ENCODE peak calls at places on chromosomes 11 and 22, in ten cellular contexts. One of them, this sample, is unnamed.

GRCh38 chr22:44024288-44024908 is at the start of gene PARVB:
- DNase-seq in foreskin fibroblast: no peak
- DNase-seq in cardiac muscle cell: peak
- DNase-seq in A549: peak
- DNase-seq in IMR-90: no peak
- DNase-seq in psoas muscle: peak
- DNase-seq in astrocyte: no peak
- DNase-seq in brain microvascular endothelial cell: no peak
- DNase-seq in mammary epithelial cell: no peak
- DNase-seq in GM12865: peak
- DNase-seq in this sample: peak

GRCh38 chr11:2748061-2748813 is 48.4 kb upstream of the KCNQ1OT1 start:
- DNase-seq in cardiac muscle cell: no peak
- DNase-seq in IMR-90: no peak
- DNase-seq in psoas muscle: no peak
- DNase-seq in foreskin fibroblast: no peak
- DNase-seq in mammary epithelial cell: no peak
- DNase-seq in brain microvascular endothelial cell: no peak
- DNase-seq in GM12865: no peak
- DNase-seq in A549: no peak
- DNase-seq in astrocyte: no peak
- DNase-seq in this sample: no peak

GRCh38 chr22:39144101-39144815 is 8.2 kb downstream of the CBX7 start:
- DNase-seq in IMR-90: peak
- DNase-seq in GM12865: peak
- DNase-seq in astrocyte: peak
- DNase-seq in brain microvascular endothelial cell: peak
- DNase-seq in A549: no peak
- DNase-seq in mammary epithelial cell: peak
- DNase-seq in foreskin fibroblast: no peak
- DNase-seq in cardiac muscle cell: no peak
- DNase-seq in psoas muscle: no peak
- DNase-seq in this sample: peak

GRCh38 chr22:44172370-44173108 is 8.2 kb upstream of the PARVG start:
- DNase-seq in GM12865: peak
- DNase-seq in cardiac muscle cell: no peak
- DNase-seq in brain microvascular endothelial cell: peak
- DNase-seq in A549: no peak
- DNase-seq in psoas muscle: peak
- DNase-seq in astrocyte: no peak
- DNase-seq in foreskin fibroblast: no peak
- DNase-seq in mammary epithelial cell: no peak
- DNase-seq in IMR-90: no peak
- DNase-seq in this sample: no peak

GRCh38 chr11:11244470-11245080 is 108.5 kb downstream of the CSNK2A3 start:
- DNase-seq in GM12865: peak
- DNase-seq in A549: no peak
- DNase-seq in psoas muscle: no peak
- DNase-seq in foreskin fibroblast: no peak
- DNase-seq in IMR-90: no peak
- DNase-seq in brain microvascular endothelial cell: no peak
- DNase-seq in mammary epithelial cell: no peak
- DNase-seq in astrocyte: no peak
- DNase-seq in cardiac muscle cell: no peak
- DNase-seq in this sample: no peak

GRCh38 chr11:43992138-43992537 is 49.7 kb downstream of the C11orf96 start:
- DNase-seq in IMR-90: no peak
- DNase-seq in mammary epithelial cell: no peak
- DNase-seq in foreskin fibroblast: no peak
- DNase-seq in A549: no peak
- DNase-seq in GM12865: no peak
- DNase-seq in psoas muscle: no peak
- DNase-seq in brain microvascular endothelial cell: no peak
- DNase-seq in cardiac muscle cell: no peak
- DNase-seq in astrocyte: no peak
- DNase-seq in this sample: no peak

GRCh38 chr11:115197031-115197430 is 307.2 kb downstream of the CADM1 start:
- DNase-seq in cardiac muscle cell: no peak
- DNase-seq in astrocyte: no peak
- DNase-seq in mammary epithelial cell: no peak
- DNase-seq in A549: no peak
- DNase-seq in psoas muscle: no peak
- DNase-seq in foreskin fibroblast: no peak
- DNase-seq in IMR-90: no peak
- DNase-seq in brain microvascular endothelial cell: no peak
- DNase-seq in GM12865: no peak
- DNase-seq in this sample: no peak

GRCh38 chr11:34185926-34186841 is 80.8 kb downstream of the NAT10 start:
- DNase-seq in foreskin fibroblast: no peak
- DNase-seq in A549: no peak
- DNase-seq in psoas muscle: no peak
- DNase-seq in GM12865: no peak
- DNase-seq in astrocyte: no peak
- DNase-seq in IMR-90: no peak
- DNase-seq in brain microvascular endothelial cell: no peak
- DNase-seq in cardiac muscle cell: no peak
- DNase-seq in mammary epithelial cell: no peak
- DNase-seq in this sample: no peak

GRCh38 chr11:111601979-111602864 is at the start of gene SIK2:
- DNase-seq in A549: peak
- DNase-seq in brain microvascular endothelial cell: peak
- DNase-seq in astrocyte: peak
- DNase-seq in foreskin fibroblast: peak
- DNase-seq in cardiac muscle cell: peak
- DNase-seq in psoas muscle: peak
- DNase-seq in GM12865: peak
- DNase-seq in IMR-90: peak
- DNase-seq in mammary epithelial cell: peak
- DNase-seq in this sample: peak

GRCh38 chr11:111605681-111606080 is 3.4 kb downstream of the SIK2 start:
- DNase-seq in foreskin fibroblast: no peak
- DNase-seq in cardiac muscle cell: no peak
- DNase-seq in mammary epithelial cell: no peak
- DNase-seq in psoas muscle: no peak
- DNase-seq in IMR-90: no peak
- DNase-seq in A549: no peak
- DNase-seq in GM12865: no peak
- DNase-seq in brain microvascular endothelial cell: no peak
- DNase-seq in astrocyte: no peak
- DNase-seq in this sample: no peak

GRCh38 chr11:111602865-111603632 is 800 bp downstream of the SIK2 start:
- DNase-seq in A549: peak
- DNase-seq in mammary epithelial cell: peak
- DNase-seq in GM12865: peak
- DNase-seq in brain microvascular endothelial cell: peak
- DNase-seq in foreskin fibroblast: no peak
- DNase-seq in psoas muscle: peak
- DNase-seq in cardiac muscle cell: peak
- DNase-seq in IMR-90: peak
- DNase-seq in astrocyte: peak
- DNase-seq in this sample: peak

GRCh38 chr11:111603633-111604130 is 1.4 kb downstream of the SIK2 start:
- DNase-seq in astrocyte: no peak
- DNase-seq in psoas muscle: no peak
- DNase-seq in cardiac muscle cell: no peak
- DNase-seq in foreskin fibroblast: no peak
- DNase-seq in A549: no peak
- DNase-seq in IMR-90: no peak
- DNase-seq in mammary epithelial cell: no peak
- DNase-seq in GM12865: no peak
- DNase-seq in brain microvascular endothelial cell: no peak
- DNase-seq in this sample: peak

GRCh38 chr11:111604392-111605009 is 2.3 kb downstream of the SIK2 start:
- DNase-seq in GM12865: peak
- DNase-seq in cardiac muscle cell: peak
- DNase-seq in IMR-90: peak
- DNase-seq in psoas muscle: no peak
- DNase-seq in A549: peak
- DNase-seq in mammary epithelial cell: peak
- DNase-seq in brain microvascular endothelial cell: peak
- DNase-seq in foreskin fibroblast: no peak
- DNase-seq in astrocyte: peak
- DNase-seq in this sample: peak
- TF ChIP-seq CTCF in GM12865: peak
- TF ChIP-seq CTCF in cardiac muscle cell: peak
- TF ChIP-seq CTCF in IMR-90: peak
- TF ChIP-seq CTCF in psoas muscle: peak
- TF ChIP-seq CTCF in A549: peak
- TF ChIP-seq CTCF in mammary epithelial cell: peak
- TF ChIP-seq CTCF in brain microvascular endothelial cell: peak
- TF ChIP-seq CTCF in foreskin fibroblast: peak
- TF ChIP-seq CTCF in astrocyte: peak
- TF ChIP-seq CTCF in this sample: peak

GRCh38 chr22:37118083-37118482 is 8.6 kb upstream of the TMPRSS6 start:
- DNase-seq in brain microvascular endothelial cell: no peak
- DNase-seq in cardiac muscle cell: no peak
- DNase-seq in GM12865: no peak
- DNase-seq in astrocyte: no peak
- DNase-seq in foreskin fibroblast: no peak
- DNase-seq in mammary epithelial cell: no peak
- DNase-seq in psoas muscle: no peak
- DNase-seq in IMR-90: no peak
- DNase-seq in A549: no peak
- DNase-seq in this sample: no peak

GRCh38 chr22:37119872-37120271 is 10.4 kb upstream of the TMPRSS6 start:
- DNase-seq in psoas muscle: no peak
- DNase-seq in brain microvascular endothelial cell: no peak
- DNase-seq in astrocyte: no peak
- DNase-seq in IMR-90: no peak
- DNase-seq in cardiac muscle cell: no peak
- DNase-seq in foreskin fibroblast: no peak
- DNase-seq in A549: no peak
- DNase-seq in mammary epithelial cell: no peak
- DNase-seq in GM12865: peak
- DNase-seq in this sample: no peak

GRCh38 chr22:37121887-37122591 is 12.5 kb upstream of the TMPRSS6 start:
- DNase-seq in brain microvascular endothelial cell: no peak
- DNase-seq in A549: peak
- DNase-seq in cardiac muscle cell: no peak
- DNase-seq in GM12865: peak
- DNase-seq in psoas muscle: no peak
- DNase-seq in astrocyte: peak
- DNase-seq in IMR-90: peak
- DNase-seq in mammary epithelial cell: peak
- DNase-seq in foreskin fibroblast: peak
- DNase-seq in this sample: peak

GRCh38 chr22:37122598-37123180 is 13.2 kb upstream of the TMPRSS6 start:
- DNase-seq in mammary epithelial cell: no peak
- DNase-seq in psoas muscle: no peak
- DNase-seq in foreskin fibroblast: no peak
- DNase-seq in A549: no peak
- DNase-seq in GM12865: no peak
- DNase-seq in cardiac muscle cell: no peak
- DNase-seq in brain microvascular endothelial cell: no peak
- DNase-seq in IMR-90: no peak
- DNase-seq in astrocyte: no peak
- DNase-seq in this sample: no peak

DNA sequence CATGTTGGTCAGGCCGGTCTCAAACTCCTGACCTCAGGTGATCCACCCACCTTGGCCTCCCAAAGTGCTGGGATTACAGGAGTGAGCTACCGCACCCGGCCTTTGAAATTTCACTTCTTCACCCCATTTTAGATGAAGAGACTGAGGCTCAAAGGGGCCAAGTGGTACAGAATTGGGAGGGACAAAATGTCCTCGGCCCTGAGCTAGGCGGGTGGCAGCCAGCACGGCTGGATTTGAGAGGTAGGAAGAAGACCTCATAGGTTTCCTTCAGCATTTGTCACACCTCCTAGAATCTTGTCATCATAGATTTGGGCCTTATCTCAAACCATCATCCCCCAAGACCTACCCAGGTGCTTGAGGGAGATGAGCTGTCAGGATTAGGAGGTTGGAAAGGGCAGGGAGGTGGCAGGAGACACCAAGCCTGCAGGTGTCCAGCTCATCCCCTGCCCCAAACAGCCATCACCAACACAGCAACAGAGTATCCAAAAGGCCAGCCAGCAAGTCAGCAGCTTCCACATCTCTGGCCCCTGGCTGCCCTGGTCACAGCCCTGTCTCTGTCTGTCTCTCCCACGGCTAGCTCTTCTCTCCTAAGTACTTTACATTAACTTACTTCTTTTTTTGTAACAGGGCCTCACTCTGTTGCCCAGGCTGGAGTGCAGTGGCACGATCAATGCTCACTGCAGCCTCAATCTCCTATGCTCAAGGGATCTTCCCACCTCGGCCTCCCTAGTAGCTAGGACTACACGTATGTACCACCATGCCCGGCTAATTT is 11.2 kb upstream of the TMPRSS6 start:
- DNase-seq in psoas muscle: no peak
- DNase-seq in GM12865: no peak
- DNase-seq in A549: no peak
- DNase-seq in brain microvascular endothelial cell: no peak
- DNase-seq in foreskin fibroblast: no peak
- DNase-seq in IMR-90: no peak
- DNase-seq in cardiac muscle cell: no peak
- DNase-seq in mammary epithelial cell: no peak
- DNase-seq in astrocyte: no peak
- DNase-seq in this sample: no peak
- H3K4me3 ChIP-seq in psoas muscle: no peak
- H3K4me3 ChIP-seq in GM12865: no peak
- H3K4me3 ChIP-seq in A549: no peak
- H3K4me3 ChIP-seq in brain microvascular endothelial cell: no peak
- H3K4me3 ChIP-seq in foreskin fibroblast: no peak
- H3K4me3 ChIP-seq in IMR-90: no peak
- H3K4me3 ChIP-seq in cardiac muscle cell: no peak
- H3K4me3 ChIP-seq in mammary epithelial cell: no peak
- H3K4me3 ChIP-seq in astrocyte: no peak
- H3K4me3 ChIP-seq in this sample: no peak

GRCh38 chr22:23313791-23314567 is 133.7 kb downstream of the BCR start:
- DNase-seq in foreskin fibroblast: no peak
- DNase-seq in psoas muscle: no peak
- DNase-seq in GM12865: no peak
- DNase-seq in brain microvascular endothelial cell: no peak
- DNase-seq in IMR-90: no peak
- DNase-seq in astrocyte: no peak
- DNase-seq in mammary epithelial cell: no peak
- DNase-seq in A549: no peak
- DNase-seq in cardiac muscle cell: no peak
- DNase-seq in this sample: no peak

DNA sequence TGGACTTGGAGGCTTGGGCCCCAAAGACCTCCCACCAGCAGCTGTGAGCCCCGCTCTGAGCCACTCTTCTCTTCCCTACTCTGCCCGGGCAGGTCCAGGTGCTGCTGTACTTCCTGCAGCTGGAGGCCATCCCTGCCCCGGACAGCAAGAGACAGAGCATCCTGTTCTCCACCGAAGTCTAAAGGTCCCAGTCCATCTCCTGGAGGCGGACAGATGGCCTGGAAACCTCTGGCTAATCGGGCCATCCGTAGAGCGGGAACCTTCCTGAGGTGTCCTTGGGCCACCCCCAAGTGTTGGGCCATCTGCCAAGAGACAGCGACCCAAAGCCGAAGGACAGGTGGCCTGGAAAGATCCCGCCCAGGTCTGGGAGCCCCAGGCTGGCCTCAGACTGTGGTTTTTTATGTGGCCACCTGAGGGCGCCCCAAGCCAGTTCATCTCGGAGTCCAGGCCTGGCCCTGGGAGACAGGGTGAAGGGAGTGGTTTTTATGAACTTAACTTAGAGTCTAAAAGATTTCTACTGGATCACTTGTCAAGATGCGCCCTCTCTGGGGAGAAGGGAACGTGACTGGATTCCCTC is 135.1 kb downstream of the BCR start:
- DNase-seq in IMR-90: peak
- DNase-seq in mammary epithelial cell: peak
- DNase-seq in astrocyte: peak
- DNase-seq in A549: peak
- DNase-seq in psoas muscle: no peak
- DNase-seq in cardiac muscle cell: peak
- DNase-seq in GM12865: peak
- DNase-seq in foreskin fibroblast: peak
- DNase-seq in brain microvascular endothelial cell: peak
- DNase-seq in this sample: peak
- TF ChIP-seq CTCF in IMR-90: peak
- TF ChIP-seq CTCF in mammary epithelial cell: peak
- TF ChIP-seq CTCF in astrocyte: peak
- TF ChIP-seq CTCF in A549: peak
- TF ChIP-seq CTCF in psoas muscle: peak
- TF ChIP-seq CTCF in cardiac muscle cell: peak
- TF ChIP-seq CTCF in GM12865: peak
- TF ChIP-seq CTCF in foreskin fibroblast: peak
- TF ChIP-seq CTCF in brain microvascular endothelial cell: peak
- TF ChIP-seq CTCF in this sample: peak

DNA sequence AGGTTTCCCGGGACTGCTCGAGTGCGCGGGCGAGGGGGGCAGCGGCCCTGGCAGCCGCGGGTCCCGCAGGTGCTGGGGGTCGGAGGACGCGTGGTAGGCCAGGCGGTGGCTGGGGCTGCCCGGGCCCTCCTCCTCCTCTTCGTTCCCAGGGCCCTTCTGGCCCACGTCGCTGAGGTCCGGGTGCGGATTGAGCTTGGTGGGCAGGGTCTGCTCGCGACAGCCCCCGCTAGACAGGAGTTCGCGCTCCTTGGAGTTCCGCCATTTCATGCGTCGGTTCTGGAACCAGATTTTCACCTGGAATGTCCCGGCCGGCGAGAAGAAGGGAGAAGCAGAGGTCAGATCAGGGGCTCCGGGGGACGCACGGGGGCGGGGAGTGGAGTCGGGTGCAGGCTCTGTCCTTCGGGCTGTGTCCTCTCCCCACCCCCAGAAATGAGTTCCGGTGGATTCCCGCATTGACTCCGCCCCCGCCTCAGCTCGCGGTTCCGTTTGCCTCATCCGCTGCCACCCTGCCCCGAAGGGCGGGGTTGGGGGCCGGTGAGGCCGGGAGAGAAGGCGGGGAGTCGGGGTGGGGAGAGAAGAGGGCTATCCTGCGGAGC is 3.9 kb downstream of the DBX1 start:
- DNase-seq in cardiac muscle cell: no peak
- DNase-seq in GM12865: no peak
- DNase-seq in IMR-90: no peak
- DNase-seq in A549: no peak
- DNase-seq in astrocyte: no peak
- DNase-seq in psoas muscle: peak
- DNase-seq in mammary epithelial cell: no peak
- DNase-seq in foreskin fibroblast: no peak
- DNase-seq in brain microvascular endothelial cell: no peak
- DNase-seq in this sample: no peak
- H3K4me3 ChIP-seq in cardiac muscle cell: no peak
- H3K4me3 ChIP-seq in GM12865: no peak
- H3K4me3 ChIP-seq in IMR-90: no peak
- H3K4me3 ChIP-seq in A549: peak
- H3K4me3 ChIP-seq in astrocyte: no peak
- H3K4me3 ChIP-seq in psoas muscle: no peak
- H3K4me3 ChIP-seq in mammary epithelial cell: no peak
- H3K4me3 ChIP-seq in foreskin fibroblast: no peak
- H3K4me3 ChIP-seq in brain microvascular endothelial cell: no peak
- H3K4me3 ChIP-seq in this sample: no peak